ENCODE peak calls at places on chromosomes 2 and 18, in six cellular contexts. S is H1, E is HCT116, M is K562, P is GM12878, R is HepG2. A is an unnamed sample.
A peak's percentile ranks its signal among the peaks of the same experiment; 100 is the strongest.

GRCh38 chr2:12106440-12107080 is 360.1 kb downstream of the LPIN1 start:
- DNase-seq in R (no peak), P (no peak), M (peak; percentile 69), E (no peak), S (no peak), A (peak; percentile 21)

GRCh38 chr2:215003001-215003400 is 135.4 kb downstream of the ABCA12 start:
- DNase-seq in E (no peak), R (no peak), S (no peak), P (no peak), M (no peak), A (no peak)

GRCh38 chr18:23215294-23215693 is 80.0 kb downstream of the CABLES1 start:
- DNase-seq in R (no peak), S (no peak), P (no peak), M (no peak), E (no peak), A (no peak)

GRCh38 chr18:13443546-13443945 is 225.0 kb downstream of the LDLRAD4 start:
- DNase-seq in E (no peak), M (no peak), S (no peak), P (no peak), R (no peak), A (no peak)

GRCh38 chr2:160731856-160732255 is 238.2 kb upstream of the RBMS1 start:
- DNase-seq in S (peak; percentile 17), E (no peak), P (no peak), R (no peak), M (no peak), A (no peak)

GRCh38 chr2:26054598-26055348 is 20.9 kb downstream of the RAB10 start:
- DNase-seq in P (no peak), M (no peak), E (no peak), S (no peak), R (no peak), A (no peak)

GRCh38 chr2:10414000-10414451 is 34.1 kb downstream of the ODC1 start:
- DNase-seq in E (no peak), M (no peak), P (no peak), S (no peak), R (no peak), A (no peak)

GRCh38 chr2:233380132-233381012 is 26.1 kb downstream of the DGKD start:
- DNase-seq in R (no peak), E (no peak), P (no peak), M (peak; percentile 41), S (no peak), A (no peak)

GRCh38 chr2:58289029-58289428 is 47.9 kb upstream of the FANCL start:
- DNase-seq in P (no peak), E (no peak), R (no peak), S (no peak), M (no peak), A (no peak)

GRCh38 chr2:172930871-172931255 is 144.8 kb upstream of the MAP3K20 start:
- DNase-seq in P (no peak), S (no peak), R (no peak), E (no peak), M (no peak), A (no peak)

GRCh38 chr2:129781749-129782617 is 197.5 kb upstream of the RAB6C start:
- DNase-seq in E (no peak), M (no peak), P (no peak), R (no peak), S (no peak), A (peak; percentile 22)

GRCh38 chr2:237888389-237888788 is 29.0 kb downstream of the RAMP1 start:
- DNase-seq in P (no peak), S (no peak), E (no peak), M (no peak), R (peak; percentile 36), A (no peak)

GRCh38 chr2:189534854-189535253 is 45.7 kb downstream of the SLC40A1 start:
- DNase-seq in S (no peak), M (no peak), P (no peak), R (peak; percentile 53), E (no peak), A (no peak)
- H3K4me2 ChIP-seq in S (no peak overlapping the region), M (no peak overlapping the region), P (no peak overlapping the region), R (no peak overlapping the region), E (no peak overlapping the region), A (no peak overlapping the region)

DNA sequence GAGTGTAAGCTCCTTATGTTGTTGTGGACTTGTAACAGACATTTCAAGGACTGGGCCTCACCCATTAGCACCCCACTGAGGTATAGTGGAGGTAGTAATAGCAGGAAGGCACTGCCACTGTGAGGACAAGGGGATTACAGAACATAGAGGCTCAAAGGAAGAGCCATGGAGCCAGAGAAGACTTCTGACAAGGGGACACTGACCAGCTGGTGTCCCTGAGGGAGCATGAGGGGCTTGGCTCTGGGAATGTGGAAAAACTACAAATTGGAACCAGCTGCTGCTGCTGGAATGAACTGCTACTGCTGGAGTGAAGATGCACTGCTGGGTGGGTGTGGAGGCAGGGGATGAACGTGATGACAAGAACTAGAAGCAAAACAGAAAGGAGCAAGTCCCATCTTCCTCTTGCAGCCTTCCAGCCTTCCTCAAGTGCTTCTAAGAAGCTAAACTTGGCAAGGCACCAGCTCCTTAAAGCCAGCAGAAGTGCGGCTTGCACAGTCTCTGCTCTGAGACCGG is 167.3 kb upstream of the NOSTRIN start:
- DNase-seq in P (no peak), R (no peak), M (no peak), E (no peak), S (no peak), A (peak; percentile 68)
- TF ChIP-seq SIN3A in P (no peak), R (no peak), M (no peak), E (no peak), S (no peak), A (no peak)

GRCh38 chr2:239195992-239196391 is 204.8 kb downstream of the HDAC4 start:
- DNase-seq in M (no peak), E (no peak), R (no peak), S (no peak), P (no peak), A (no peak)
- H3K4me2 ChIP-seq in M (no peak overlapping the region), E (no peak overlapping the region), R (no peak overlapping the region), S (no peak overlapping the region), P (no peak overlapping the region), A (no peak overlapping the region)

DNA sequence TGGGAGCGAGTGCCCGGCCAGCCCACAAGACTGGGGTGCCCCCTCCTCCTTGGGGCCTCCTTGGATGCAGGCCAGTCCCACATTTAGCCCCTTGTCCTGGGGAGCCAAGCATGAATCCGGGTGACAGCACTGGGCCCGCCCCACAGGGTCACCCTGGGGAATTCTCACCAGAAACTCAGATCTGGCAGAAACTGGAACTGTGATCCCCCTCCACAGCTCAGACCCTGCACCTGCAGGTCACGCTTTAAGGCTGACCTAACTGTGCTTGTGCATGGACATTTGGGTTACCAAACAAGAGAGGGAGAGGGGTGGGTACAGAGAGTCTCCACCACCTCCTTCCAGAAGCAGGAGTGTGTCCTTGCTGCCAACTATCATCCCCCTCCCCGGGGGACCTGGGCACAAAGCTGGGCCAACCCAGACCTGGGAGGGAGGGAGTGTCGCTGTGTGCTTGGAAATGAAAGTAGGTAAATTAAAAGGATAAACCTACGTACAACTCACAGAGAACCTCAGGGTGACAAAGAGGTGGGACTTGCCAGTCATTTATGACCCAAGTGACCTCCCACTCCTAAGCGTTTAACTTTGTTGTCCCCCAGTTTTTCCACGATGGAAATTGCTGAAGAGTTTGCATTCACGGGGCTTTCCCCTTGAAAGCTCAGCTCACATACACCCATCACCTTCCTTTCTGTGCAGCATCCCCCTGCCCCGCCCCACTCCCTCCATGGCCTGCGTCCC is 9.1 kb downstream of the ITM2C start:
- DNase-seq in E (no peak), P (peak; percentile 74), R (no peak), S (no peak), M (no peak), A (no peak)
- TF ChIP-seq SIN3A in E (no peak), P (no peak), R (no peak), S (no peak), M (no peak), A (no peak)

GRCh38 chr2:20614201-20615045 is 36.5 kb downstream of the HS1BP3 start:
- DNase-seq in M (no peak), S (no peak), R (peak; percentile 73), E (no peak), P (no peak), A (no peak)
- H3K4me2 ChIP-seq in M (no peak overlapping the region), S (peak overlapping the region; percentile 3), R (peak overlapping the region; percentile 4), E (peak overlapping the region; percentile 15), P (no peak overlapping the region), A (no peak overlapping the region)